ENCODE peak calls at places on chromosomes 3 and 15, in five cellular contexts. W is posterior vena cava, X is brain microvascular endothelial cell, U is A549, J is T-helper 9 cell. G is an unnamed sample.

GRCh38 chr3:38368238-38368637 is 21.7 kb downstream of the XYLB start:
- DNase-seq in W (no peak), X (no peak), U (no peak), J (no peak), G (no peak)

GRCh38 chr3:112448939-112449338 is 50.3 kb downstream of the BTLA start:
- DNase-seq in W (no peak), X (no peak), U (no peak), J (no peak), G (no peak)

GRCh38 chr15:69648215-69648614 is 195.6 kb downstream of the RPLP1 start:
- DNase-seq in W (no peak), X (no peak), U (no peak), J (no peak), G (no peak)

GRCh38 chr3:77693147-77693546 is 653.2 kb downstream of the ROBO2 start:
- DNase-seq in W (no peak), X (no peak), U (no peak), J (no peak), G (no peak)

GRCh38 chr3:179308006-179308405 is 14.8 kb upstream of the ZNF639 start:
- DNase-seq in W (no peak), X (no peak), U (no peak), J (no peak), G (no peak)

GRCh38 chr15:41658689-41659088 is 1.5 kb upstream of the MGA start:
- DNase-seq in W (no peak), X (no peak), U (no peak), J (no peak), G (no peak)

GRCh38 chr15:81504170-81504905 is 130.3 kb upstream of the TMC3 start:
- DNase-seq in W (no peak), X (peak), U (no peak), J (no peak), G (no peak)

GRCh38 chr3:193345431-193345830 is 33.1 kb downstream of the ATP13A5 start:
- DNase-seq in W (no peak), X (no peak), U (no peak), J (no peak), G (no peak)

GRCh38 chr3:123143669-123144411 is 57.9 kb upstream of the SEC22A start:
- DNase-seq in W (no peak), X (peak), U (no peak), J (no peak), G (no peak)

GRCh38 chr15:28909958-28910500 is 24.3 kb downstream of the APBA2 start:
- DNase-seq in W (peak), X (no peak), U (no peak), J (no peak), G (no peak)

GRCh38 chr3:6921041-6921440 is 60.1 kb downstream of the GRM7 start:
- DNase-seq in W (no peak), X (no peak), U (no peak), J (no peak), G (no peak)

GRCh38 chr3:10274601-10275000 is 18.1 kb downstream of the GHRL start:
- DNase-seq in W (no peak), X (no peak), U (no peak), J (no peak), G (no peak)

G was measured in NCI-H446 treated with DMSO at 0.1 percent for 48 hours.